ENCODE peak calls at places on chromosomes 5 and 9, in nine cellular contexts. G, B, A, E, S, M, D, V and T are unnamed samples. For H3K27me3, the result is how much of the 10 kb centered on the place peaks cover.

GRCh38 chr5:143060018-143060417 is 289.8 kb downstream of the ARHGAP26 start:
- DNase-seq in G (no peak), B (no peak), A (no peak), E (no peak), S (no peak), M (no peak), D (no peak), V (no peak), T (no peak)

GRCh38 chr5:43520615-43521014 is 5.7 kb upstream of the C5orf34 start:
- DNase-seq in G (no peak), B (no peak), A (no peak), E (no peak), S (no peak), M (no peak), D (no peak), V (no peak), T (no peak)

GRCh38 chr9:126461029-126461428 is 134.4 kb downstream of the MVB12B start:
- DNase-seq in G (no peak), B (no peak), A (no peak), E (no peak), S (no peak), M (no peak), D (no peak), V (no peak), T (no peak)

GRCh38 chr5:158276692-158277091 is 417.7 kb upstream of the CLINT1 start:
- DNase-seq in G (no peak), B (no peak), A (no peak), E (no peak), S (no peak), M (no peak), D (no peak), V (no peak), T (no peak)

GRCh38 chr9:74777136-74777879 is 110.4 kb downstream of the TRPM6 start:
- DNase-seq in G (peak), B (peak), A (peak), E (peak), S (peak), M (peak), D (peak), V (peak), T (peak)

GRCh38 chr5:177523711-177524538 is 7.2 kb upstream of the DDX41 start:
- DNase-seq in G (no peak), B (no peak), A (peak), E (no peak), S (peak), M (no peak), D (no peak), V (no peak), T (no peak)

GRCh38 chr5:59099270-59099994 is 516.6 kb downstream of the RAB3C start:
- DNase-seq in G (no peak), B (peak), A (no peak), E (no peak), S (no peak), M (no peak), D (no peak), V (peak), T (peak)

GRCh38 chr5:178383919-178384814 is 151.6 kb upstream of the PHYKPL start:
- DNase-seq in G (no peak), B (no peak), A (no peak), E (no peak), S (no peak), M (no peak), D (no peak), V (no peak), T (no peak)

GRCh38 chr9:78769684-78770083 is 472.8 kb downstream of the PSAT1 start:
- DNase-seq in G (no peak), B (no peak), A (no peak), E (no peak), S (no peak), M (no peak), D (no peak), V (no peak), T (no peak)

GRCh38 chr9:89372230-89372816 is 54.0 kb downstream of the SECISBP2 start:
- DNase-seq in G (no peak), B (peak), A (no peak), E (no peak), S (no peak), M (no peak), D (peak), V (no peak), T (no peak)

GRCh38 chr9:69078581-69078980 is 43.0 kb downstream of the FXN start:
- DNase-seq in G (no peak), B (no peak), A (peak), E (no peak), S (no peak), M (no peak), D (no peak), V (no peak), T (no peak)

GRCh38 chr5:17878541-17878940 is 244.3 kb downstream of the TAF11L14 start:
- DNase-seq in G (no peak), B (no peak), A (no peak), E (no peak), S (no peak), M (no peak), D (no peak), V (no peak), T (no peak)

GRCh38 chr5:158120760-158121159 is 261.8 kb upstream of the CLINT1 start:
- DNase-seq in G (no peak), B (no peak), A (no peak), E (no peak), S (no peak), M (no peak), D (no peak), V (peak), T (no peak)

GRCh38 chr9:122126340-122127333 is 32.9 kb downstream of the NDUFA8 start:
- DNase-seq in G (no peak), B (no peak), A (no peak), E (no peak), S (no peak), M (no peak), D (no peak), V (peak), T (no peak)

GRCh38 chr5:1801954-1802295 is 718 bp downstream of the NDUFS6 start:
- DNase-seq in G (no peak), B (no peak), A (no peak), E (no peak), S (no peak), M (peak), D (no peak), V (no peak), T (no peak)

GRCh38 chr5:96084874-96085545 is 123.4 kb upstream of the ELL2 start:
- DNase-seq in G (no peak), B (no peak), A (no peak), E (no peak), S (no peak), M (no peak), D (no peak), V (no peak), T (no peak)

GRCh38 chr5:85049020-85049419 is 664.3 kb upstream of the EDIL3 start:
- DNase-seq in G (no peak), B (no peak), A (no peak), E (peak), S (no peak), M (no peak), D (no peak), V (peak), T (peak)

GRCh38 chr9:34163439-34163838 is 15.4 kb upstream of the UBAP1 start:
- DNase-seq in G (no peak), B (no peak), A (no peak), E (no peak), S (peak), M (no peak), D (no peak), V (peak), T (no peak)

GRCh38 chr5:107968998-107969397 is 298.3 kb upstream of the EFNA5 start:
- DNase-seq in G (no peak), B (no peak), A (no peak), E (no peak), S (no peak), M (no peak), D (no peak), V (peak), T (no peak)

GRCh38 chr9:111805841-111806241 is 11.1 kb upstream of the SHOC1 start:
- DNase-seq in G (no peak), B (peak), A (no peak), E (no peak), S (no peak), M (no peak), D (no peak), V (peak), T (peak)

GRCh38 chr9:136378171-136379002 is 4.9 kb upstream of the CARD9 start:
- DNase-seq in G (no peak), B (no peak), A (no peak), E (no peak), S (no peak), M (no peak), D (no peak), V (no peak), T (no peak)

GRCh38 chr5:88089757-88090390 is 178.8 kb downstream of the TMEM161B start:
- DNase-seq in G (no peak), B (no peak), A (no peak), E (no peak), S (no peak), M (no peak), D (no peak), V (no peak), T (no peak)

GRCh38 chr5:1555011-1555807 is 31.4 kb upstream of the LPCAT1 start:
- DNase-seq in G (peak), B (no peak), A (no peak), E (no peak), S (peak), M (no peak), D (no peak), V (peak), T (peak)

GRCh38 chr5:132528866-132529634 is 14.3 kb downstream of the IL5 start:
- DNase-seq in G (no peak), B (peak), A (no peak), E (no peak), S (no peak), M (peak), D (no peak), V (no peak), T (no peak)

GRCh38 chr9:88108779-88109178 is 29.5 kb downstream of the SPATA31C2 start:
- DNase-seq in G (no peak), B (no peak), A (no peak), E (no peak), S (no peak), M (no peak), D (no peak), V (no peak), T (no peak)

GRCh38 chr9:129225815-129226214 is 47.8 kb upstream of the IER5L start:
- DNase-seq in G (peak), B (peak), A (peak), E (peak), S (peak), M (no peak), D (no peak), V (peak), T (no peak)

GRCh38 chr9:127778280-127779135 is at the start of gene SH2D3C:
- DNase-seq in G (peak), B (peak), A (peak), E (peak), S (peak), M (no peak), D (no peak), V (no peak), T (no peak)

GRCh38 chr5:14364096-14364495 is 217.5 kb upstream of the OTULINL start:
- DNase-seq in G (no peak), B (peak), A (no peak), E (no peak), S (no peak), M (peak), D (no peak), V (no peak), T (no peak)

GRCh38 chr5:137791387-137791786 is 37.2 kb upstream of the HNRNPA0 start:
- DNase-seq in G (no peak), B (no peak), A (no peak), E (no peak), S (no peak), M (no peak), D (no peak), V (no peak), T (no peak)

GRCh38 chr9:76472925-76473324 is 13.9 kb downstream of the GCNT1 start:
- DNase-seq in G (peak), B (no peak), A (no peak), E (no peak), S (no peak), M (peak), D (no peak), V (peak), T (no peak)

GRCh38 chr9:23830949-23831730 is 5.1 kb upstream of the ELAVL2 start:
- DNase-seq in G (no peak), B (no peak), A (no peak), E (no peak), S (no peak), M (no peak), D (no peak), V (no peak), T (no peak)

GRCh38 chr5:61381968-61382367 is 49.9 kb downstream of the ZSWIM6 start:
- DNase-seq in G (no peak), B (no peak), A (no peak), E (no peak), S (no peak), M (no peak), D (no peak), V (no peak), T (no peak)

GRCh38 chr9:79858509-79858908 is 286.7 kb downstream of the TLE4 start:
- DNase-seq in G (no peak), B (peak), A (no peak), E (no peak), S (no peak), M (peak), D (no peak), V (no peak), T (no peak)

GRCh38 chr5:88675758-88676636 is 207.0 kb downstream of the MEF2C start:
- DNase-seq in G (peak), B (peak), A (no peak), E (no peak), S (peak), M (peak), D (no peak), V (peak), T (no peak)

DNA sequence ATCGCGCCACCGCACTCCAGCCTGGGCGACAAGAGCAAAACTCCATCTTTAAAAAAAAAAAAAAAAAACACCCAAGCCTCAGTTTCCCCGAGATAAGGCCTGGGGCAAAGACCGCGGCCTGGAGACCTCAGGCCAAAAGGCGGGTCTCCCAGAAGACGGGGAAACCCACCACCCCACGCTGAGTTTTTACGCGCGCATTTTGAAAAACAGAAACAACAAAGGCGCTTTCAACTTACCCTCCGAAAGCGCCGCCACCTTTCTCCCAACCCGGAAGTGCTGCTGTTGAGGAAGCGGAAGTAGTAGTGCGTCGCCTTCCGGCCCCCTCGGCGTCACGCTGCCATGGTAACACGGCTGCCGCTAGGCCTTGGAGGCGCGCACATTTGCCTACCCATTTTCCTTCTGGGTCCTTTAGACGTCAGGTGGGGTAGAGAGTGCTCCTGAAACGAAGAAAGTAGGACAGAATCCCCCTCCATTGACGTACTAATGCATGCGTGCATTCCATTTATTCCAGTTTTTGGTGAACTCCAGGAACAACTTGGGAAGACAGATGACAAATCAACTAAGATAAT is at the start of gene TTF1:
- DNase-seq in G (peak), B (peak), A (peak), E (peak), S (peak), M (peak), D (peak), V (peak), T (peak)
- H3K4me3 ChIP-seq in G (peak), B (peak), A (peak), E (peak), S (peak), M (peak), D (peak), V (peak), T (peak)

GRCh38 chr5:141878186-141878770 is at the start of gene PCDH1:
- DNase-seq in G (peak), B (peak), A (peak), E (peak), S (peak), M (no peak), D (no peak), V (no peak), T (no peak)
- H3K27me3 ChIP-seq in G (half or more), B (under half), A (half or more), E (under half), S (under half), M (under half), D (half or more), V (half or more), T (half or more)

DNA sequence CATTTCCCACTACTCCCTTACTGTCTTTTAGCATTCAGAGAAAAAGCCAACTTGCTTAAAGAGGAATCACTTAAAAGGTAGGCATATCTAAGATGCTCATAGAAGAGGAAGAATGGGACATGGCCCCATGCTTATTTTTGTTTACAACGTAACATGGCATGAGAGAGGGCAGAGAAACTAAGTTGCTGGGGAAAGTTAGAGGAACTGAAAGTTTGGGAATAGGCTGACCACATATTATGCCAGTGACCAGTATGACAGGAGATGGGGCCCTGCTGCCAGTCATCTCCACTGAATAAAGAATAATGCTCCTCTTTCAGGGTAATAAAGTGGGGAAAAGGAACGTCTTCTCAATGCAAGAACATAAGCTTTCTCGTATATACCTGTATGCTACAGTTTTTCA is 1.9 kb downstream of the PLPP6 start:
- DNase-seq in G (no peak), B (no peak), A (no peak), E (no peak), S (no peak), M (no peak), D (no peak), V (no peak), T (no peak)
- H3K4me3 ChIP-seq in G (no peak), B (peak), A (no peak), E (no peak), S (no peak), M (peak), D (peak), V (no peak), T (no peak)

GRCh38 chr9:38229123-38229829 is 160.2 kb upstream of the SHB start:
- DNase-seq in G (no peak), B (no peak), A (no peak), E (no peak), S (peak), M (no peak), D (no peak), V (no peak), T (no peak)

GRCh38 chr9:38227061-38227540 is 158.1 kb upstream of the SHB start:
- DNase-seq in G (peak), B (peak), A (no peak), E (peak), S (peak), M (peak), D (peak), V (peak), T (peak)

GRCh38 chr9:38227656-38228055 is 158.6 kb upstream of the SHB start:
- DNase-seq in G (no peak), B (peak), A (no peak), E (peak), S (peak), M (no peak), D (no peak), V (peak), T (no peak)

GRCh38 chr9:38229830-38230155 is 160.8 kb upstream of the SHB start:
- DNase-seq in G (no peak), B (no peak), A (no peak), E (no peak), S (no peak), M (no peak), D (no peak), V (no peak), T (no peak)

GRCh38 chr9:38228331-38229122 is 159.5 kb upstream of the SHB start:
- DNase-seq in G (no peak), B (no peak), A (no peak), E (peak), S (no peak), M (no peak), D (no peak), V (no peak), T (no peak)
- H3K27me3 ChIP-seq in G (under half), B (under half), A (half or more), E (under half), S (under half), M (under half), D (under half), V (under half), T (under half)